ENCODE peak calls at places on chromosomes 6 and 20, in ten cellular contexts. J is ascending aorta; P is tibial artery; S is pancreas; N is CD4-positive, alpha-beta T cell; U is IMR-90; F is neuronal stem cell; Y is CD8-positive, alpha-beta T cell; Q is fibroblast of lung; E is tibial nerve. T is an unnamed sample.

GRCh38 chr6:40517654-40518053 is 69.5 kb downstream of the LRFN2 start:
- DNase-seq in S (no peak), N (no peak), Q (no peak), F (no peak), Y (no peak), P (no peak), E (no peak), J (no peak), U (no peak), T (no peak)

GRCh38 chr20:49698477-49698876 is 15.2 kb downstream of the B4GALT5 start:
- DNase-seq in Q (no peak), Y (no peak), F (no peak), J (no peak), U (no peak), P (no peak), N (no peak), S (no peak), E (no peak), T (no peak)

GRCh38 chr20:48986899-48987298 is 59.2 kb upstream of the CSE1L start:
- DNase-seq in F (no peak), E (no peak), N (no peak), S (no peak), U (no peak), J (no peak), Y (no peak), P (no peak), Q (no peak), T (no peak)

GRCh38 chr6:144006731-144007454 is 1.2 kb downstream of the PLAGL1 start:
- DNase-seq in S (peak; percentile 3), J (no peak), N (no peak), Y (no peak), F (no peak), P (no peak), Q (peak; percentile 77), E (no peak), U (peak; percentile 75), T (peak; percentile 50)

GRCh38 chr6:157017861-157018260 is 240.7 kb downstream of the ARID1B start:
- DNase-seq in Q (no peak), N (no peak), Y (no peak), J (no peak), S (no peak), U (peak; percentile 15), F (no peak), E (no peak), P (no peak), T (no peak)

GRCh38 chr20:49832632-49833327 is 20.2 kb downstream of the SLC9A8 start:
- DNase-seq in J (no peak), Q (no peak), P (no peak), S (no peak), Y (no peak), N (no peak), U (peak; percentile 39), E (peak; percentile 34), F (no peak), T (no peak)

GRCh38 chr6:113644861-113645575 is 212.1 kb upstream of the MARCKS start:
- DNase-seq in Q (peak; percentile 99), Y (no peak), E (no peak), N (no peak), U (peak; percentile 98), F (no peak), S (no peak), P (no peak), J (no peak), T (no peak)

GRCh38 chr20:63592661-63593060 is 18.6 kb upstream of the HELZ2 start:
- DNase-seq in N (no peak), F (no peak), Q (no peak), S (no peak), U (no peak), Y (no peak), E (no peak), J (no peak), P (no peak), T (no peak)

GRCh38 chr20:54044156-54044555 is 26.2 kb downstream of the BCAS1 start:
- DNase-seq in Y (no peak), E (no peak), S (no peak), F (no peak), P (no peak), Q (peak; percentile 83), N (no peak), J (no peak), U (peak; percentile 51), T (peak; percentile 28)

DNA sequence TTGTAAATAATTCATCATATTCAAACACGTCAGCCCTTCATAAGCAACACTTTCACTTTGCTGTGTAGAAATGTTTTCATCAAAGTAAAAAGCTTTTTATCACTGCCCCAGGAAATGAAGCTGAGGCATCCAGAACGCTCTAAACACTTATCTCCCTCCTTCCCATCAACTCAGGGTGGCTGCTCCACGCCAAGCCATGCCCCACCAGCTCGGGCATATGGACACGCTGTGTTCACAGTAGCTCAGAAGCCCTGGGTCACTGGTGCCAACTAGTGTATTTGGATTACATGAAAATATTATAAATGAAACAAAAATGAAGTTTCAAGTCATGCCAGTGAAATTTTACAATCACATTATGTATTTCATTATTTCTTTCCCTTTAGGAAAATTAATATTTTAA is 10.3 kb downstream of the PDE10A start:
- DNase-seq in P (no peak), J (no peak), E (no peak), Y (no peak), F (no peak), N (no peak), Q (no peak), U (no peak), S (no peak), T (no peak)
- H3K27me3 ChIP-seq in P (peaks cover 4% of the 10 kb centered on the region), J (no peaks in the 10 kb centered on the region), E (peaks cover 10% of the 10 kb centered on the region), Y (no peaks in the 10 kb centered on the region), F (no peaks in the 10 kb centered on the region), N (no peaks in the 10 kb centered on the region), Q (no peaks in the 10 kb centered on the region), U (no peaks in the 10 kb centered on the region), S (no peaks in the 10 kb centered on the region), T (peaks cover 18% of the 10 kb centered on the region)

DNA sequence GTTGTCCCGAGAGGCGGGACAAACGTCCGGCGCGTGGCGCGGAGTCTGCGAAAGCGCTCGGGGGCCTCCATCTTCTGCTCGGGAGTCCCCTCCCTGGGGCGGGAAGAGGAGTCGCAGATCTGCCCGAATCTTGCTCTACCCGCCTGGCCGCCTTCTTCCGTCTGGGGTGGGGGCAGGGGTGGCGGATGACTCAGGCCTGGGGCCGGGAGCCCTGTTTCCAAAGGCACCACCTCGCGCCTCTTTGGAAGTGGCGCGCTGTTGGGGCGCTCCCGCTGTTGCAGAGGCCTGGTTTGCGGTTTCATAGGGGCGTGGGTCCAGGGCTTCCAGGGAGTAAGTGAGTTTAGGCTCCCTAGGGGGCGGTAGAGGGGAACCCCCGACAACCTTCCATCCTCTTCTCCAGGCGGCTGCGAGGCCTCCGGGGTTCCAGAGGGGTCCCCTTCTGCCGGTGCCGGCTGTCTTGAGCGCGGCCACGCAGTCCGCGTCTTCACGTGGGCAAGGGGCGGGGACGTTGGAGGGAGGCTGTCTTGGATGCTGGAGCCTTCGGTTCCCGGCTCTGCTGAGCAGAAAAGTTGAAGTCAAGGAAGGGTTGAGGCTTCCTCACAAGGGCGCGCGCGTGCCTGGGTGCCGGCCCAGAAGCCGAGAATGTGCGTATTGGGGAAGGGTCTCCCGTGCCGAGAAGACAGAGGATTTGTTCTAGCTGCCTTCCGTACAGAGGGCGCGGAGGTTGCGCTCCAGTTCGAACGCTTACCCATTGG is 2.6 kb upstream of the TFAP2C start:
- DNase-seq in F (peak; percentile 71), E (no peak), J (no peak), Q (peak; percentile 21), P (no peak), Y (no peak), U (no peak), N (no peak), S (no peak), T (peak; percentile 71)
- H3K27me3 ChIP-seq in F (peaks cover 74% of the 10 kb centered on the region), E (peaks cover 82% of the 10 kb centered on the region), J (peaks cover 29% of the 10 kb centered on the region), Q (peaks cover 68% of the 10 kb centered on the region), P (peaks cover 83% of the 10 kb centered on the region), Y (peaks cover 10% of the 10 kb centered on the region), U (peaks cover 77% of the 10 kb centered on the region), N (peaks cover 76% of the 10 kb centered on the region), S (peaks cover 35% of the 10 kb centered on the region), T (peaks cover 83% of the 10 kb centered on the region)

GRCh38 chr20:33103561-33103960 is 24.1 kb downstream of the BPIFB4 start:
- DNase-seq in Y (no peak), S (no peak), P (no peak), F (no peak), U (no peak), J (no peak), E (no peak), Q (no peak), N (no peak), T (no peak)
- H3K27me3 ChIP-seq in Y (no peaks in the 10 kb centered on the region), S (no peaks in the 10 kb centered on the region), P (peaks cover 32% of the 10 kb centered on the region), F (no peaks in the 10 kb centered on the region), U (peaks cover 3% of the 10 kb centered on the region), J (no peaks in the 10 kb centered on the region), E (no peaks in the 10 kb centered on the region), Q (no peaks in the 10 kb centered on the region), N (no peaks in the 10 kb centered on the region), T (no peaks in the 10 kb centered on the region)

GRCh38 chr20:16801919-16802651 is 53.9 kb downstream of the OTOR start:
- DNase-seq in N (peak; percentile 32), Y (peak; percentile 62), E (peak; percentile 85), P (peak; percentile 52), F (peak; percentile 66), S (peak; percentile 22), Q (peak; percentile 38), U (peak; percentile 53), J (peak; percentile 76), T (peak; percentile 80)
- H3K27me3 ChIP-seq in N (peaks cover 18% of the 10 kb centered on the region), Y (no peaks in the 10 kb centered on the region), E (no peaks in the 10 kb centered on the region), P (peaks cover 7% of the 10 kb centered on the region), F (no peaks in the 10 kb centered on the region), S (peaks cover 12% of the 10 kb centered on the region), Q (peaks cover 4% of the 10 kb centered on the region), U (peaks cover 6% of the 10 kb centered on the region), J (no peaks in the 10 kb centered on the region), T (peaks cover 20% of the 10 kb centered on the region)

DNA sequence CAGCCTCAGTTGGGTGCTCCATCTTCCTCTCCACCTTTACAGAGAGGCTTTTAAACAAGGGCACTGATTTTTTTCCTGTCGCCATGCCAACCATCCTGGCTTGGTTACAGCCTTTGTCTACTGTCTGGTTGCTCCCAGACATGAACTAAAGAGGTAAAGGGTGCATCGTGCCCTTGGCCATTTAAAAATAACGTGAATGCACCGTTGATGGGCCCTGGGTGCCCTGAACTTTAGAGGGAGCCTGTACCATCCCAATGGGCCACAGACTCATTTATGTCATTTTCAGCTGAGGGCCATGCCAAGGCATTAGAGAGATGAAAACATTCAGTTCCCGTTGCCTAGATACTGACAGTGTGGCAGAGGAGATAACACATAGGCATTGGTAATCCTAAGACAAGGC is 23.3 kb downstream of the TMC2 start:
- DNase-seq in U (no peak), Q (no peak), Y (no peak), P (no peak), F (no peak), S (no peak), E (no peak), N (no peak), J (no peak), T (no peak)
- H3K27me3 ChIP-seq in U (peaks cover 42% of the 10 kb centered on the region), Q (peaks cover 41% of the 10 kb centered on the region), Y (peaks cover 7% of the 10 kb centered on the region), P (peaks cover 50% of the 10 kb centered on the region), F (peaks cover 34% of the 10 kb centered on the region), S (peaks cover 28% of the 10 kb centered on the region), E (peaks cover 73% of the 10 kb centered on the region), N (peaks cover 39% of the 10 kb centered on the region), J (peaks cover 5% of the 10 kb centered on the region), T (peaks cover 73% of the 10 kb centered on the region)

T was measured in hepatocyte.